ENCODE peak calls at places on chromosomes 13 and 19, in nine cellular contexts. T is CD8-positive, alpha-beta T cell; V is BE2C; R is CD4-positive, alpha-beta T cell; K is left lung; J is heart right ventricle; C is K562; B is fibroblast of lung; M is HAP-1. I is an unnamed sample.

GRCh38 chr13:52879950-52880650 is 31.7 kb upstream of the PCDH8 start:
- DNase-seq in K (no peak), T (no peak), C (no peak), B (no peak), M (peak; percentile 93), V (no peak), R (no peak), J (no peak), I (no peak)

GRCh38 chr13:111171629-111172028 is 56.5 kb downstream of the ARHGEF7 start:
- DNase-seq in R (no peak), J (no peak), K (no peak), V (no peak), M (no peak), B (no peak), T (no peak), C (no peak), I (no peak)

GRCh38 chr19:44645407-44646048 is 1.8 kb downstream of the PVR start:
- DNase-seq in M (no peak), K (no peak), B (no peak), T (no peak), J (no peak), V (no peak), R (no peak), C (no peak), I (no peak)

GRCh38 chr13:54687173-54687572 is 1658.6 kb downstream of the OLFM4 start:
- DNase-seq in V (no peak), T (no peak), J (no peak), R (no peak), C (no peak), K (no peak), B (no peak), M (no peak), I (no peak)

GRCh38 chr13:24148414-24149305 is 11.9 kb upstream of the SPATA13 start:
- DNase-seq in C (no peak), M (no peak), T (no peak), R (no peak), J (no peak), V (no peak), K (peak; percentile 56), B (peak; percentile 99), I (no peak)

GRCh38 chr13:112113355-112113754 is 46.4 kb downstream of the SOX1 start:
- DNase-seq in B (no peak), K (no peak), J (no peak), C (no peak), T (no peak), R (no peak), V (no peak), M (no peak), I (no peak)

GRCh38 chr19:47158367-47158791 is 27.7 kb downstream of the SAE1 start:
- DNase-seq in M (no peak), K (no peak), T (no peak), B (no peak), V (no peak), R (no peak), J (peak; percentile 23), C (no peak), I (no peak)

GRCh38 chr13:44263920-44264610 is 109.6 kb upstream of the SERP2 start:
- DNase-seq in C (no peak), B (peak; percentile 38), J (no peak), V (no peak), T (no peak), K (no peak), M (no peak), R (no peak), I (no peak)

GRCh38 chr13:47672982-47673670 is 327.9 kb downstream of the SUCLA2 start:
- DNase-seq in T (no peak), V (no peak), K (no peak), B (peak; percentile 94), C (no peak), M (no peak), J (no peak), R (no peak), I (no peak)

GRCh38 chr13:110464547-110465343 is 96.8 kb downstream of the RAB20 start:
- DNase-seq in M (no peak), K (no peak), R (no peak), T (no peak), V (no peak), J (no peak), B (no peak), C (no peak), I (no peak)

DNA sequence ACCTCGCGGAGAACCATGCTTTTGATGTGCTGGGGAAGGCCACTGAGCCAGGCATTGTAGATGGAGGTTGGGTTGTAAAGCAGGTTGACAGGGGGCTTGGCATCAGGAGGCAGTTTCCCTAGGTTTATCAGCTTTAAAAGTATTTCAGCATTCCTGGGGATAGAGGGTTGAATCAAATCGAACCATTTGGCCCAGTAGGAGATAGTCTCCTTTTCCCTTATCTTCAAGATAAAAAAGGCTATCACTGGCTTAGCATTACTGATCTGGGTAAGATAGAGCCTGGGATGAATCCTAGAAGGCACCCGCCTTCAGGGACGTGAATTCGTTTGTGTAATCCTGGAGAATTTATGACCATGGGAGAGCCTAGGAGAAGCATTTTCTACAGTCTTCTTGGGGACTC is 30.6 kb downstream of the SLC6A16 start:
- DNase-seq in J (no peak), C (no peak), T (no peak), V (no peak), R (no peak), B (no peak), K (no peak), M (no peak), I (no peak)
- H3K9me3 ChIP-seq in J (no peaks in the 10 kb centered on the region), C (no peaks in the 10 kb centered on the region), T (no peaks in the 10 kb centered on the region), V (no peaks in the 10 kb centered on the region), R (no peaks in the 10 kb centered on the region), B (no peaks in the 10 kb centered on the region), K (no peaks in the 10 kb centered on the region), M (no peaks in the 10 kb centered on the region), I (no peaks in the 10 kb centered on the region)

GRCh38 chr13:19057588-19058340 is 123.9 kb downstream of the TUBA3C start:
- DNase-seq in R (no peak), M (no peak), C (no peak), B (no peak), J (no peak), T (no peak), V (no peak), K (no peak), I (no peak)

GRCh38 chr13:19056984-19057490 is 124.6 kb downstream of the TUBA3C start:
- DNase-seq in J (no peak), T (no peak), R (no peak), K (no peak), V (no peak), B (no peak), M (no peak), C (no peak), I (no peak)

GRCh38 chr13:19056355-19056880 is 125.2 kb downstream of the TUBA3C start:
- DNase-seq in T (no peak), M (no peak), C (no peak), B (no peak), J (no peak), R (no peak), K (no peak), V (no peak), I (no peak)

GRCh38 chr13:19053561-19053960 is 128.1 kb downstream of the TUBA3C start:
- DNase-seq in B (no peak), T (no peak), M (no peak), J (no peak), K (no peak), R (no peak), C (no peak), V (no peak), I (no peak)

DNA sequence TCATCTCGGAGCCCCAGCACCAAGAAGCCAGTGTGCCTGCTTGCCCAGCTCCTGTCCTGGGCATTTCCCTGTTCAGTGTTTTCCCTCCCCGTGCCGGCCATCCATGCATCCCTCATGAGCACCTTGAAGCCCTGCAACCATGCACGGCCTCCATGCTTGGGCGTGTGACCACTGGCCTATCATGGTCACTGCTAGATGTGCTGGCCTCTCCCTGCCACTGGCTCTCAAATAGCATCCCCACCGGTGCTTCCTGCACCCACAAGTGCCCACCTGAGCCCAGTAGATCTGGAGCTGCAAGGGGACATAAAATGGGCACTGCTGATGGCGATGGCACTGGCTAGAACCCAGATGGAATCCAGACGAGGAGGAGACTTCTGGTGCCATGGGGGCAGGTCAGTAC is 126.0 kb downstream of the TUBA3C start:
- DNase-seq in B (no peak), V (no peak), K (no peak), C (no peak), J (no peak), R (no peak), T (no peak), M (no peak), I (no peak)
- H3K9me3 ChIP-seq in B (peaks cover 4% of the 10 kb centered on the region), V (no peaks in the 10 kb centered on the region), K (no peaks in the 10 kb centered on the region), C (no peaks in the 10 kb centered on the region), J (no peaks in the 10 kb centered on the region), R (no peaks in the 10 kb centered on the region), T (no peaks in the 10 kb centered on the region), M (peaks cover under 1% of the 10 kb centered on the region), I (no peaks in the 10 kb centered on the region)

GRCh38 chr19:19944583-19944880 is 43.8 kb downstream of the ZNF93 start:
- DNase-seq in R (no peak), C (no peak), B (no peak), K (no peak), V (no peak), T (no peak), J (no peak), M (no peak), I (no peak)

GRCh38 chr19:19946226-19946625 is 45.5 kb downstream of the ZNF93 start:
- DNase-seq in K (no peak), B (no peak), V (no peak), M (no peak), J (no peak), T (no peak), C (no peak), R (no peak), I (no peak)

GRCh38 chr19:19943848-19944582 is 43.3 kb downstream of the ZNF93 start:
- DNase-seq in C (peak; percentile 50), K (no peak), V (no peak), T (no peak), M (no peak), J (no peak), R (no peak), B (no peak), I (no peak)

DNA sequence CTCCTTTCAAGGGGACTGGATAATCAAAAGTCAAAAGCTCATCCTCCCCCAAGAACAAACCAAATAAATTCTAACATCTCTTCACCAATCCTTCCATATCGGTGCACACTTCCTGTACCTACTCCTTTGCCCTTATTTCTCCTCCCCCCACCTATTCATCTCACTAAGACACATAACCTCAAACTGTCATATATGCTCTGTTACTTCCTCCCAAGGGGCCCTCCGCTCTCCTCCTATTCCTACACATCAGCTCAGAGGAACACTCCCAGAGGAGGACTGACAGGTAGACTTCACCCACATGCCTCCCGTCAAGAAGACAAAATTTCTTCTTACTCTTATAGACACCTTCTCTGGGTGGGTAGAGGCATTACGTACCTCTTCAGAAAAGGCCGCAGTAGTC is 48.1 kb downstream of the ZNF93 start:
- DNase-seq in T (no peak), K (no peak), M (no peak), B (no peak), J (no peak), R (no peak), C (no peak), V (no peak), I (no peak)
- H3K9me3 ChIP-seq in T (no peaks in the 10 kb centered on the region), K (no peaks in the 10 kb centered on the region), M (no peaks in the 10 kb centered on the region), B (no peaks in the 10 kb centered on the region), J (no peaks in the 10 kb centered on the region), R (no peaks in the 10 kb centered on the region), C (no peaks in the 10 kb centered on the region), V (no peaks in the 10 kb centered on the region), I (peaks cover 3% of the 10 kb centered on the region)

DNA sequence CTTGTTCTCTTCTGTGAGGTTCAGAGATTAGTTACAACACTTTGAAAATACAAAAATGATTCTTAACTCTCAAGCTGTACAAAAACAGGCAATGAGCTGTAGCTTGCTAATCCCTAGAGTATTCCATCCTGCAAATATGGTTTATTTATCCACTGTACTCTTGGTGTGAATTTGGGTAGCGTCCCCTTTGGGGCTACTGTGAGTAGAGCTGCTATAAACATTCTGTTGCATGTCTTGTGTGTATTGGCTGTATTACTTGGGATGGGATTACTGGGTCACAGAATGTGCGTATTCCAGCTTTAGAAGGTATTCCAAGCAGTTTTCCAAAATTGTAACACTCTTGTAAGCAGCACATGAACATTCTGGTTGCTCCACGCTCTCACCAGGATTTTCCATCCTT is 33.5 kb downstream of the GPR12 start:
- DNase-seq in R (no peak), V (no peak), K (no peak), B (no peak), J (no peak), T (no peak), C (no peak), M (no peak), I (no peak)
- H3K9me3 ChIP-seq in R (no peaks in the 10 kb centered on the region), V (no peaks in the 10 kb centered on the region), K (no peaks in the 10 kb centered on the region), B (no peaks in the 10 kb centered on the region), J (no peaks in the 10 kb centered on the region), T (no peaks in the 10 kb centered on the region), C (no peaks in the 10 kb centered on the region), M (no peaks in the 10 kb centered on the region), I (no peaks in the 10 kb centered on the region)